ENCODE peak calls at places on chromosome 1, in five cellular contexts. X is esophagus muscularis mucosa; C is A549; B is activated CD4-positive, alpha-beta T cell treated with anti-CD3 and anti-CD28 coated beads, Interleukin-2, amount 50 U/mL, for 1 hour; O is fibroblast of the aortic adventitia. W is an unnamed sample.

GRCh38 chr1:238469146-238469601 is 578.5 kb upstream of the ZP4 start:
- DNase-seq in X (no peak), C (no peak), B (no peak), O (peak), W (no peak)

GRCh38 chr1:111801071-111801850 is 45.6 kb downstream of the DDX20 start:
- DNase-seq in X (no peak), C (no peak), B (no peak), O (no peak), W (peak)

GRCh38 chr1:67648582-67649326 is 36.2 kb upstream of the GADD45A start:
- DNase-seq in X (peak), C (no peak), B (no peak), O (no peak), W (no peak)

GRCh38 chr1:244813327-244813726 is 22.1 kb upstream of the COX20 start:
- DNase-seq in X (no peak), C (no peak), B (no peak), O (no peak), W (no peak)

GRCh38 chr1:41045740-41046139 is 24.2 kb upstream of the SLFNL1 start:
- DNase-seq in X (no peak), C (no peak), B (no peak), O (peak), W (no peak)

GRCh38 chr1:203072911-203073310 is 12.9 kb downstream of the MYOG start:
- DNase-seq in X (no peak), C (no peak), B (no peak), O (no peak), W (no peak)

GRCh38 chr1:111669268-111669667 is 49.7 kb downstream of the RAP1A start:
- DNase-seq in X (no peak), C (no peak), B (no peak), O (peak), W (no peak)

GRCh38 chr1:181685216-181685615 is 201.9 kb downstream of the CACNA1E start:
- DNase-seq in X (no peak), C (no peak), B (no peak), O (no peak), W (no peak)

GRCh38 chr1:183185941-183186490 is at the start of gene LAMC2:
- DNase-seq in X (no peak), C (peak), B (no peak), O (no peak), W (no peak)

GRCh38 chr1:199463521-199464127 is 563.9 kb upstream of the NR5A2 start:
- DNase-seq in X (no peak), C (peak), B (no peak), O (peak), W (no peak)

GRCh38 chr1:220798338-220798737 is 11.6 kb downstream of the MTARC1 start:
- DNase-seq in X (no peak), C (no peak), B (no peak), O (no peak), W (no peak)

GRCh38 chr1:108856994-108857393 is at the start of gene AKNAD1:
- DNase-seq in X (no peak), C (no peak), B (no peak), O (no peak), W (no peak)

GRCh38 chr1:172431721-172432192 is 11.3 kb downstream of the C1orf105 start:
- DNase-seq in X (no peak), C (no peak), B (peak), O (no peak), W (no peak)

GRCh38 chr1:8169364-8170058 is 143.4 kb upstream of the ERRFI1 start:
- DNase-seq in X (no peak), C (peak), B (peak), O (peak), W (peak)

GRCh38 chr1:147665521-147665920 is 4.8 kb downstream of the ACP6 start:
- DNase-seq in X (no peak), C (peak), B (no peak), O (no peak), W (no peak)

GRCh38 chr1:94739521-94740061 is 80.6 kb upstream of the SLC44A3 start:
- DNase-seq in X (peak), C (no peak), B (no peak), O (peak), W (no peak)

GRCh38 chr1:8164670-8165069 is 138.6 kb upstream of the ERRFI1 start:
- DNase-seq in X (no peak), C (no peak), B (no peak), O (no peak), W (no peak)

GRCh38 chr1:36351222-36351977 is 28.0 kb upstream of the EVA1B start:
- DNase-seq in X (no peak), C (peak), B (no peak), O (peak), W (no peak)

GRCh38 chr1:236142358-236143103 is at the start of gene GPR137B:
- DNase-seq in X (no peak), C (peak), B (peak), O (peak), W (peak)

GRCh38 chr1:32337855-32338636 is 2.0 kb upstream of the MARCKSL1 start:
- DNase-seq in X (no peak), C (no peak), B (no peak), O (no peak), W (no peak)

W was measured in heart right ventricle.